ENCODE peak calls at places on chromosome 7, in five cellular contexts. C, B, K, U and X are unnamed samples.

GRCh38 chr7:158655931-158656441 is 48.6 kb downstream of the NCAPG2 start:
- DNase-seq in C (no peak), B (no peak), K (no peak), U (no peak), X (peak)

GRCh38 chr7:151336027-151336720 is 5.4 kb upstream of the NUB1 start:
- DNase-seq in C (no peak), B (no peak), K (no peak), U (no peak), X (no peak)

GRCh38 chr7:10237306-10237705 is 736.4 kb upstream of the PHF14 start:
- DNase-seq in C (peak), B (no peak), K (peak), U (no peak), X (no peak)

GRCh38 chr7:53984776-53985175 is 557.4 kb upstream of the VSTM2A start:
- DNase-seq in C (no peak), B (no peak), K (no peak), U (no peak), X (no peak)

GRCh38 chr7:93894426-93894825 is 3.9 kb upstream of the TFPI2 start:
- DNase-seq in C (no peak), B (no peak), K (no peak), U (no peak), X (no peak)

GRCh38 chr7:56609852-56610355 is 493.7 kb upstream of the NUPR2 start:
- DNase-seq in C (no peak), B (no peak), K (no peak), U (no peak), X (no peak)

GRCh38 chr7:41630741-41631140 is 72.1 kb downstream of the INHBA start:
- DNase-seq in C (no peak), B (no peak), K (no peak), U (no peak), X (peak)

GRCh38 chr7:87091487-87092066 is 32.1 kb upstream of the ELAPOR2 start:
- DNase-seq in C (no peak), B (no peak), K (no peak), U (no peak), X (no peak)

GRCh38 chr7:23380556-23380955 is 81.4 kb downstream of the MALSU1 start:
- DNase-seq in C (no peak), B (no peak), K (no peak), U (no peak), X (no peak)

GRCh38 chr7:159064816-159065130 is 79.9 kb downstream of the VIPR2 start:
- DNase-seq in C (no peak), B (no peak), K (no peak), U (no peak), X (no peak)

GRCh38 chr7:2520808-2521146 is 1.2 kb downstream of the LFNG start:
- DNase-seq in C (no peak), B (no peak), K (no peak), U (no peak), X (no peak)

GRCh38 chr7:138239244-138239643 is 163.0 kb downstream of the AKR1D1 start:
- DNase-seq in C (peak), B (no peak), K (no peak), U (no peak), X (no peak)

GRCh38 chr7:106329408-106329807 is 44.6 kb upstream of the NAMPT start:
- DNase-seq in C (no peak), B (no peak), K (no peak), U (no peak), X (no peak)

GRCh38 chr7:43873300-43873699 is 4.0 kb upstream of the MRPS24 start:
- DNase-seq in C (peak), B (no peak), K (no peak), U (peak), X (no peak)

GRCh38 chr7:105354383-105354782 is 34.3 kb downstream of the SRPK2 start:
- DNase-seq in C (no peak), B (no peak), K (no peak), U (no peak), X (no peak)

GRCh38 chr7:134613623-134614347 is 32.9 kb upstream of the BPGM start:
- DNase-seq in C (peak), B (no peak), K (no peak), U (no peak), X (no peak)

GRCh38 chr7:65304175-65304574 is 69.5 kb upstream of the ZNF92 start:
- DNase-seq in C (no peak), B (no peak), K (no peak), U (no peak), X (no peak)

GRCh38 chr7:22791204-22792158 is 31.2 kb downstream of the TOMM7 start:
- DNase-seq in C (peak), B (no peak), K (no peak), U (no peak), X (no peak)

GRCh38 chr7:148747274-148747673 is 48.6 kb downstream of the CUL1 start:
- DNase-seq in C (peak), B (peak), K (peak), U (peak), X (no peak)

GRCh38 chr7:81499262-81500116 is 270.4 kb downstream of the HGF start:
- DNase-seq in C (peak), B (no peak), K (peak), U (no peak), X (peak)

GRCh38 chr7:19930051-19930450 is 156.6 kb upstream of the TMEM196 start:
- DNase-seq in C (no peak), B (no peak), K (no peak), U (no peak), X (no peak)

GRCh38 chr7:129501760-129502707 is at the start of gene SMKR1:
- DNase-seq in C (peak), B (peak), K (no peak), U (peak), X (peak)

GRCh38 chr7:142770720-142771352 is at the start of gene PRSS2:
- DNase-seq in C (no peak), B (no peak), K (no peak), U (no peak), X (peak)

GRCh38 chr7:25897261-25897782 is 254.7 kb upstream of the NFE2L3 start:
- DNase-seq in C (no peak), B (no peak), K (no peak), U (no peak), X (no peak)

GRCh38 chr7:113289140-113289740 is 170.9 kb upstream of the SMIM30 start:
- DNase-seq in C (peak), B (no peak), K (peak), U (no peak), X (no peak)

GRCh38 chr7:24718977-24719491 is 38.2 kb downstream of the GSDME start:
- DNase-seq in C (no peak), B (no peak), K (no peak), U (no peak), X (peak)

GRCh38 chr7:130292682-130293257 is at the start of gene CPA4:
- DNase-seq in C (peak), B (no peak), K (no peak), U (no peak), X (no peak)

GRCh38 chr7:43803865-43804264 is 45.4 kb downstream of the BLVRA start:
- DNase-seq in C (no peak), B (no peak), K (no peak), U (no peak), X (no peak)

GRCh38 chr7:121872831-121873764 is at the start of gene PTPRZ1:
- DNase-seq in C (no peak), B (peak), K (no peak), U (no peak), X (no peak)

GRCh38 chr7:101436857-101437576 is 74.3 kb downstream of the COL26A1 start:
- DNase-seq in C (peak), B (peak), K (no peak), U (peak), X (no peak)

GRCh38 chr7:133060016-133060415 is 21.9 kb downstream of the CHCHD3 start:
- DNase-seq in C (no peak), B (no peak), K (no peak), U (no peak), X (no peak)

GRCh38 chr7:37943905-37944736 is 23.7 kb downstream of the EPDR1 start:
- DNase-seq in C (no peak), B (no peak), K (peak), U (no peak), X (peak)

GRCh38 chr7:146960747-146961416 is 844.3 kb downstream of the CNTNAP2 start:
- DNase-seq in C (no peak), B (peak), K (no peak), U (no peak), X (no peak)

GRCh38 chr7:4015996-4016395 is 666.1 kb upstream of the FOXK1 start:
- DNase-seq in C (no peak), B (no peak), K (no peak), U (no peak), X (no peak)

GRCh38 chr7:115585015-115585655 is 445.4 kb downstream of the TFEC start:
- DNase-seq in C (peak), B (no peak), K (no peak), U (no peak), X (no peak)

GRCh38 chr7:75996476-75996875 is 2.1 kb upstream of the TMEM120A start:
- DNase-seq in C (no peak), B (no peak), K (no peak), U (no peak), X (no peak)

GRCh38 chr7:100428967-100429636 is 529 bp upstream of the MEPCE start:
- DNase-seq in C (peak), B (peak), K (peak), U (peak), X (peak)

GRCh38 chr7:128056901-128057300 is 25.7 kb upstream of the LRRC4 start:
- DNase-seq in C (no peak), B (no peak), K (no peak), U (no peak), X (no peak)

GRCh38 chr7:91940572-91941341 is at the start of gene AKAP9:
- DNase-seq in C (peak), B (peak), K (peak), U (peak), X (peak)

GRCh38 chr7:137492889-137493288 is 149.4 kb upstream of the PTN start:
- DNase-seq in C (no peak), B (no peak), K (no peak), U (no peak), X (no peak)

DNA sequence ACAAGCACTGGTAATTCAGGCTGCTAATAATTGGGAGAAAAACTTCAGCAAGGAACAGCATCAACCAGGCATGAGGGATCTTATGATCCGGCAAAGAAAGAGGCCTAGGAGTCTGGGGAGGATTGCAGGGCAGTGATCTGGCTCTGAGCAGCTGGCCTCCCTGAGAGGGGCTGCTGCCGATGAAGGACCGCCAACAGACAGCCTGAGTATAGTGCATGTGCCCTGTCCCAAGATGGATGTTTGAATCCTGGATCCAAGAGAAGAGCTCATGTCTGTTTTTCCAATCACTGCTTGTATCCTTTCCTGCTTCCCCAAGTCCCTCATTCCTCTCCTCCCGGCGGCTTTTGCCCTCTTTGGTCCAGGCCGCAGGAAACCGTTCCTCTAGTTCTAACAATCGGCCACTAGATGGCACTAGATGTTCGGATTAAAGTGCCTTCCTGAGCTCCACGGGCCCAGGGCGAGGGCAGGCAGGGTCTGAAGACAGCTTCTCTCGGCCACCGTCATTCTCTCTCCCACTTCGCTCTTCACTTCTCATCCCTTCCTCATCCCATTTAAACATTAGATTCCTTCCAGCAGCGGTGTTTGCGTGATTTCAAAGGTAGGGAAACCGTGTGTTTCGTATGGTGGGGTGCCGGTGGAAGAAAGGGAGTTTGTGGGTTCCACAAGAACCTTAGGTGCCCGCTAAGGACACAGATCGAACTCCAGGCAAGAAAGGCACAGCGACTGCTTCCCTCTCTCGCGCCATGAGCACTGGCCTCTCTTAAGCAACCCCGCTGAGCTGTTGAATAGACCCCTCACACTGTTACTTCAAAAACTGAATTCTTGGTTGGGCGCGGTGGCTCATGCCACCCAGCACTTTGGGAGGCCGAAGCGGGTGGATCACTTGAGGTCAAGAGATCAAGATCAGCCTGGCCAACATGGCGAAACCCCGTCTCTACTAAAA is 82.4 kb downstream of the ADCYAP1R1 start:
- DNase-seq in C (peak), B (peak), K (peak), U (peak), X (no peak)
- TF ChIP-seq ESRRA in C (no peak), B (no peak), K (no peak), U (no peak), X (no peak)

GRCh38 chr7:78377532-78377931 is 579.0 kb downstream of the PHTF2 start:
- DNase-seq in C (no peak), B (no peak), K (no peak), U (no peak), X (no peak)
- TF ChIP-seq ESRRA in C (no peak), B (no peak), K (no peak), U (no peak), X (no peak)

GRCh38 chr7:74479961-74480829 is 26.5 kb downstream of the GTF2IRD1 start:
- DNase-seq in C (no peak), B (peak), K (peak), U (no peak), X (no peak)
- TF ChIP-seq ESRRA in C (no peak), B (no peak), K (no peak), U (no peak), X (no peak)

DNA sequence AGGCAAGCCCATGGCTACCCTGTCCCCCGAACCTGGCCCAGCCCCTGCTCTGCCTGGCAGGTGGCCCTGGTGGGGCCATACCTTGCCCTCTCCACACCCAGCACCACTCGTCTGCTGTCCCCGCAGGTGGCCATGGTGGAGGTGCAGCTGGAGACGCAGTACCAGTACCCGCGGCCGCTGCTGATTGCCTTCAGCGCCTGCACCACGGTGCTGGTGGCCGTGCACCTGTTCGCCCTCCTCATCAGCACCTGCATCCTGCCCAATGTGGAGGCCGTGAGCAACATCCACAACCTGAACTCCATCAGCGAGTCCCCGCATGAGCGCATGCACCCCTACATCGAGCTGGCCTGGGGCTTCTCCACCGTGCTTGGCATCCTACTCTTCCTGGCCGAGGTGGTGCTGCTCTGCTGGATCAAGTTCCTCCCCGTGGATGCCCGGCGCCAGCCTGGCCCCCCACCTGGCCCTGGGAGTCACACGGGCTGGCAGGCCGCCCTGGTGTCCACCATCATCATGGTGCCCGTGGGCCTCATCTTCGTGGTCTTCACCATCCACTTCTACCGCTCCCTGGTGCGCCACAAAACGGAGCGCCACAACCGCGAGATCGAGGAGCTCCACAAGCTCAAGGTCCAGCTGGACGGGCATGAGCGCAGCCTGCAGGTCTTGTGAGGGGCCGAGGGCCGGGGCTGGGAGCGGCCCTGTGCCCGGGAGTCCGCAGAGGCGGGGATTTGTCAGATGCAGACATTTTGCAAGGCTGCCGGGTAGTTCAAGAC is 13.2 kb downstream of the ORAI2 start:
- DNase-seq in C (no peak), B (no peak), K (no peak), U (no peak), X (no peak)
- TF ChIP-seq ESRRA in C (no peak), B (no peak), K (no peak), U (no peak), X (no peak)

DNA sequence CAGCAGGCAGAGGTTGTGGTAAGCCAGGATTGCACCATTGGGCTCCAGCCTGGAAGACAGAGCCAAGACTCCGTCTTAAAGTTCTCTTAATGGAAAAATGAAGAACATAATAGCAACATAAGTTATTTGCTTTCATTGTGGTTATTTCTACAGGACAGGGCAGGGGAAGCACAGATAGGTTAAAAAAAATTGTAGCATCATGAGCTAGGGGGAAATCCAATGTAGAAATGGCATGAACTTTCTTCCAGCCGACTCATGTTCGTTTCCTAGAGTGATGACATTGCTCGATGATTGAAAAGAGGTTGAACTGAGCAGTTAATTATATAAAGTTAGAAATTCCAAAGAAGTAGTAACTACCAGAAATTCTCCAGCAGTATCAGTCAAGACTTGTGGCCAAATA is 65.0 kb downstream of the DAGLB start:
- DNase-seq in C (no peak), B (no peak), K (no peak), U (no peak), X (no peak)
- TF ChIP-seq ESRRA in C (no peak), B (no peak), K (no peak), U (no peak), X (no peak)